ENCODE peak calls at places on chromosomes 2 and 18, in seven cellular contexts. One of them, this sample, is unnamed.

GRCh38 chr2:189521686-189522434 is 58.7 kb downstream of the SLC40A1 start:
- DNase-seq in omental fat pad: no peak
- DNase-seq in mesothelial cell of epicardium: no peak
- DNase-seq in osteocyte: no peak
- DNase-seq in MCF 10A: peak
- DNase-seq in RWPE1: no peak
- DNase-seq in RWPE2: no peak
- DNase-seq in this sample: no peak

GRCh38 chr18:519019-519879 is 18.7 kb upstream of the COLEC12 start:
- DNase-seq in omental fat pad: no peak
- DNase-seq in RWPE2: no peak
- DNase-seq in osteocyte: no peak
- DNase-seq in MCF 10A: no peak
- DNase-seq in RWPE1: no peak
- DNase-seq in mesothelial cell of epicardium: no peak
- DNase-seq in this sample: no peak

GRCh38 chr2:1613731-1614354 is 130.5 kb downstream of the PXDN start:
- DNase-seq in osteocyte: no peak
- DNase-seq in RWPE1: no peak
- DNase-seq in omental fat pad: no peak
- DNase-seq in RWPE2: no peak
- DNase-seq in mesothelial cell of epicardium: no peak
- DNase-seq in MCF 10A: peak
- DNase-seq in this sample: no peak

GRCh38 chr2:120287183-120288015 is 34.7 kb downstream of the RALB start:
- DNase-seq in RWPE1: peak
- DNase-seq in osteocyte: no peak
- DNase-seq in MCF 10A: peak
- DNase-seq in omental fat pad: no peak
- DNase-seq in RWPE2: no peak
- DNase-seq in mesothelial cell of epicardium: no peak
- DNase-seq in this sample: no peak

GRCh38 chr2:16852651-16853050 is 187.0 kb upstream of the CYRIA start:
- DNase-seq in RWPE1: no peak
- DNase-seq in omental fat pad: no peak
- DNase-seq in osteocyte: no peak
- DNase-seq in MCF 10A: peak
- DNase-seq in RWPE2: no peak
- DNase-seq in mesothelial cell of epicardium: no peak
- DNase-seq in this sample: no peak

GRCh38 chr2:102736607-102737409 is 25.0 kb upstream of the TMEM182 start:
- DNase-seq in osteocyte: peak
- DNase-seq in RWPE2: peak
- DNase-seq in RWPE1: peak
- DNase-seq in mesothelial cell of epicardium: peak
- DNase-seq in MCF 10A: peak
- DNase-seq in omental fat pad: peak
- DNase-seq in this sample: peak

GRCh38 chr2:224221455-224221913 is 180.4 kb downstream of the FAM124B start:
- DNase-seq in RWPE2: peak
- DNase-seq in omental fat pad: no peak
- DNase-seq in RWPE1: peak
- DNase-seq in osteocyte: no peak
- DNase-seq in mesothelial cell of epicardium: no peak
- DNase-seq in MCF 10A: peak
- DNase-seq in this sample: no peak

GRCh38 chr2:122191331-122191730 is 435.9 kb downstream of the TSN start:
- DNase-seq in RWPE1: peak
- DNase-seq in mesothelial cell of epicardium: no peak
- DNase-seq in omental fat pad: no peak
- DNase-seq in MCF 10A: peak
- DNase-seq in osteocyte: no peak
- DNase-seq in RWPE2: no peak
- DNase-seq in this sample: no peak

GRCh38 chr2:150136407-150136806 is 351.1 kb downstream of the RND3 start:
- DNase-seq in osteocyte: no peak
- DNase-seq in omental fat pad: no peak
- DNase-seq in MCF 10A: no peak
- DNase-seq in RWPE2: no peak
- DNase-seq in mesothelial cell of epicardium: no peak
- DNase-seq in RWPE1: no peak
- DNase-seq in this sample: no peak

GRCh38 chr2:11713815-11714214 is 32.6 kb upstream of the LPIN1 start:
- DNase-seq in osteocyte: no peak
- DNase-seq in RWPE1: no peak
- DNase-seq in omental fat pad: no peak
- DNase-seq in mesothelial cell of epicardium: no peak
- DNase-seq in MCF 10A: no peak
- DNase-seq in RWPE2: no peak
- DNase-seq in this sample: no peak

DNA sequence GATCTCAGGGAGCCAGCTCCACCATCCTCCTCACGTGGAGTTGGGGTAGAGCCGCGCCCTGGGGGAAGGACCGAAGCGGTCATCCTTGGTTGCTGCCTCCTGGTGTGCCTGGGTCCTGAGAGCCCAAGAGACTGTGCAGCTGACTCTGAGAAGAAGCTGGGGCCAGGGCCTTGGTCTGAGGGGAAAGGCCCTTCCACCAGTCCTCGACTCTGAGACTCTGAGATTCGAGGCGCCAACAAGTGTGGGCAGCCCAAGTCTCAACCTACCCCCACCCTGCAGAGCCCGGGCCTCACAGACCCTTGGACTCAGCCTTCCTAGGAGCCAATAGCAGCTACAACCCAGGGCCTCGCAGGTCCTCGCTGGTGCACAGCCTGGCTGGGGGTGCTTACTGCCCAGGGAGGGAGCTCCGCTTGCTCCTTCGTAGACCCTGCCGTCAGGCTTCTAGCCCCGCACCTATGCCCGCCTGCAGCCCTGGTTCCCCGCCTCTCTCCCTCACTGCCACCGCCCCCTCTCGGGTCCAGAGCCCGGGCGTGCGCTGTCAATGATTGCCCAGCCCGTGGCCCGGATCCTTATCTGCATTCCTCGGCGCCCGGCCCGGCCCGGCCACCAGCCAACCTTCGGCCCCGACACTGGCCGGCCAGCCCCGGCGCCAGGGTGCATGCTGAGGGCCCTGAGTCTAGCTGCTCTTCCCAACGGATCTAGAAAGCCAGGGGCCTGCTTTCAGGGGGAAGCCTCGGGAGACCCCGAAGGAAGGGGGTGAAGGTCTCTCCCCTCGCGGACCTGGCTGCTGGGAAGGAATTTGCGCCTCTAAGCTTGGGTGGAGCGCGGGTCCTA is 2.0 kb downstream of the IHH start:
- DNase-seq in RWPE1: no peak
- DNase-seq in osteocyte: no peak
- DNase-seq in mesothelial cell of epicardium: no peak
- DNase-seq in MCF 10A: no peak
- DNase-seq in omental fat pad: no peak
- DNase-seq in RWPE2: no peak
- DNase-seq in this sample: no peak
- TF ChIP-seq CTCF in RWPE1: no peak
- TF ChIP-seq CTCF in osteocyte: no peak
- TF ChIP-seq CTCF in mesothelial cell of epicardium: no peak
- TF ChIP-seq CTCF in MCF 10A: no peak
- TF ChIP-seq CTCF in omental fat pad: no peak
- TF ChIP-seq CTCF in RWPE2: no peak
- TF ChIP-seq CTCF in this sample: no peak

GRCh38 chr2:71800106-71800809 is 346.9 kb downstream of the DYSF start:
- DNase-seq in mesothelial cell of epicardium: no peak
- DNase-seq in MCF 10A: no peak
- DNase-seq in omental fat pad: no peak
- DNase-seq in RWPE2: no peak
- DNase-seq in osteocyte: no peak
- DNase-seq in RWPE1: no peak
- DNase-seq in this sample: no peak
- TF ChIP-seq CTCF in mesothelial cell of epicardium: no peak
- TF ChIP-seq CTCF in MCF 10A: no peak
- TF ChIP-seq CTCF in omental fat pad: no peak
- TF ChIP-seq CTCF in RWPE2: no peak
- TF ChIP-seq CTCF in osteocyte: no peak
- TF ChIP-seq CTCF in RWPE1: no peak
- TF ChIP-seq CTCF in this sample: no peak

GRCh38 chr2:235171511-235172130 is 219.8 kb downstream of the SH3BP4 start:
- DNase-seq in omental fat pad: no peak
- DNase-seq in RWPE1: peak
- DNase-seq in osteocyte: no peak
- DNase-seq in RWPE2: no peak
- DNase-seq in MCF 10A: peak
- DNase-seq in mesothelial cell of epicardium: no peak
- DNase-seq in this sample: no peak

GRCh38 chr2:235170016-235170415 is 218.2 kb downstream of the SH3BP4 start:
- DNase-seq in omental fat pad: no peak
- DNase-seq in MCF 10A: peak
- DNase-seq in RWPE2: no peak
- DNase-seq in RWPE1: peak
- DNase-seq in osteocyte: no peak
- DNase-seq in mesothelial cell of epicardium: no peak
- DNase-seq in this sample: no peak

GRCh38 chr2:235165631-235166030 is 213.8 kb downstream of the SH3BP4 start:
- DNase-seq in omental fat pad: no peak
- DNase-seq in RWPE1: no peak
- DNase-seq in mesothelial cell of epicardium: no peak
- DNase-seq in MCF 10A: peak
- DNase-seq in osteocyte: no peak
- DNase-seq in RWPE2: no peak
- DNase-seq in this sample: no peak

GRCh38 chr2:235168174-235168979 is 216.6 kb downstream of the SH3BP4 start:
- DNase-seq in mesothelial cell of epicardium: no peak
- DNase-seq in RWPE2: no peak
- DNase-seq in osteocyte: no peak
- DNase-seq in omental fat pad: no peak
- DNase-seq in MCF 10A: no peak
- DNase-seq in RWPE1: no peak
- DNase-seq in this sample: no peak

DNA sequence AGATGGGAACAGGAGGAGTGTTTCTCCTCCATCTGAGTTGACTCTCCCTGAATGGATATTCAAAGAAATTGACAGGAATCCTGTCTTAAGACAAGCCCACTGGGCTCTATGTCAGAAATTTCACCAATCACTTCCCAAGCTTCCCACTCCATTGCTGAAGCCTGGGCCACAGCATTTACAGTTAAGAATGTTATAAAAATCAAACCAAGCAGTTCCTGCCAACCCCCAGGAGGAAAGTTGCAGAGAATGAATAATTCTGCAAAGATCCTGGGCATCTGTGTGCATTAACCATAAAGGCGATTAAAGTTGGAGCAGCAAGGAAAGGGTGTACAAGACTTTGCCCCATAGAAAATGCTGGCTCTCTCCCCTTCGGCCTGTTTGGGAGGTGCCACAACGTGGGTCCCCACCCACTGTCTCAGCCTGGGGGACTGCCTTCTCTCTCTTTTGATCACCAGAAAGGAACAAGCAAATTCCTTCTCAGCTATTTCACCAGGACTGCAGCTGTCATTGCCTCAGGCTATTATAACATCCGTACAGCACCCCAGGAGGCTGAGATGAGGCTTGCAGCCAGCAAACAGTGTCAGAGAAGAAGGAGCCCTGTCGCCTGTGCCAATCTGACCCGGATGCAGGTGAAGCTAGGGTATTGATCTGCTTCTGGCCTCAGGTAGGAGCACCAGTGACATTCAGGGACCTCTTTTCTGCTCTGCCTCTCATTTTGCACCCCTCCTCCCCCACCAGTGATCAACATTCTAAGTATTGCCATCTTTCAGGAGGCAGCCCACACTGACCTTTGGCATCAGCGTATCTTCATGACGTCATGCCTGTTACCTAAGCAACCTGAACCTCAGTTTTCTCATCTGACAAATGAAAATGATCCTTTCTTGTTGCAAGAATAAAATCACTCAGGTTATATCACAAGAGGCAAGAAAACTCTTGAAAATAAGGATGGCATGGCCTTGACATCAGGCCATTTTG is 219.0 kb downstream of the SH3BP4 start:
- DNase-seq in omental fat pad: no peak
- DNase-seq in MCF 10A: peak
- DNase-seq in osteocyte: peak
- DNase-seq in RWPE2: no peak
- DNase-seq in RWPE1: peak
- DNase-seq in mesothelial cell of epicardium: no peak
- DNase-seq in this sample: no peak
- TF ChIP-seq CTCF in omental fat pad: no peak
- TF ChIP-seq CTCF in MCF 10A: peak
- TF ChIP-seq CTCF in osteocyte: peak
- TF ChIP-seq CTCF in RWPE2: peak
- TF ChIP-seq CTCF in RWPE1: no peak
- TF ChIP-seq CTCF in mesothelial cell of epicardium: no peak
- TF ChIP-seq CTCF in this sample: no peak

DNA sequence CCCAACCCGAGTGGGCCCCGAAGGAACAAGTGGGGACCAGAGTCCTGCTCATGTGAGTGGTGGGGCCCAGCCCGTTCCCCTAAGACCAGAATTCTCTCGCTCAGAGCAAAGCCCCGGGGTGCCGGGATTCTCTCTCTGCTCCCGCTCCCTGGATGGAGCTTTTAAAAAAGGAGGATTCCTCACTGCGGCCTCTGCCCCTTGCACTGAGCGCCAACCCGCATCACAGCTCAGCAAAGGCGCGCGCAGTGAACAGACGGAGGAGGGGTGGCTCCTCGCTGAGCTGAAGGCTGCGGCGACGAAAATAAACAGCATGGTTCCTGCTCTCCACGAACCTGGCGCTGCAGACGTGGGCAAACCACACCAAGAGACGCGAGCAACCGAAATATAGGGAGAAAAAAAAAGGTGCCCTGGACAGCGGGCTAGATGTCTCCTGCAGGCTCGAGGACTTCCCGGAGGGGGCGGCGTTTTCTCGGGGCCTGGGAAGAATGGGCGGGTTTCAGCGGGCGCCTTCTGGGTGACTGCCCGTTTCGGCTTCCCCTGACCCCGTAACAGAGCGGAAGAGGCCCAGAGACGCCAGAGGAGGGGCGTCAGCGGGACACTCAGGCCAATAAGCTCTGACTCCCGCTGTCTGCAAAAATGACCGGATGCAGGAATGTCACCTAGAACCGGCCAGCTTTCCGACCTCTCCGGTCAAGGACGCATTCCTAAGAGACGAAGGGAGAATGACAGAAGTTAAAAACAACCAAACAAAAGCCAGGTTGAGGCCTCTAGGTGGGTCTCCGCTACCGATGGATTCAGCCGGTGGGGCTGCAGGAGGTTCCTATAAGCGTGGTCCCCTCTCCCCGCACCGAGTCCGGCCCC is 819 bp upstream of the KLF11 start:
- DNase-seq in MCF 10A: no peak
- DNase-seq in RWPE1: no peak
- DNase-seq in mesothelial cell of epicardium: no peak
- DNase-seq in omental fat pad: peak
- DNase-seq in osteocyte: no peak
- DNase-seq in RWPE2: no peak
- DNase-seq in this sample: peak
- TF ChIP-seq CTCF in MCF 10A: no peak
- TF ChIP-seq CTCF in RWPE1: no peak
- TF ChIP-seq CTCF in mesothelial cell of epicardium: no peak
- TF ChIP-seq CTCF in omental fat pad: no peak
- TF ChIP-seq CTCF in osteocyte: no peak
- TF ChIP-seq CTCF in RWPE2: no peak
- TF ChIP-seq CTCF in this sample: no peak

This sample was measured in natural killer cell.